ENCODE peak calls at places on chromosome 20, in six cellular contexts. T, C, F, V, O and K are unnamed samples.

GRCh38 chr20:9301129-9302072 is 213.0 kb upstream of the LAMP5 start:
- DNase-seq in T (peak), C (no peak), F (no peak), V (no peak), O (no peak), K (no peak)

GRCh38 chr20:32556312-32557184 is 28.6 kb downstream of the NOL4L start:
- DNase-seq in T (no peak), C (no peak), F (no peak), V (no peak), O (no peak), K (no peak)

GRCh38 chr20:63026582-63027424 is 20.0 kb upstream of the BHLHE23 start:
- DNase-seq in T (no peak), C (no peak), F (no peak), V (no peak), O (no peak), K (no peak)

GRCh38 chr20:25145131-25145530 is 50.4 kb upstream of the ENTPD6 start:
- DNase-seq in T (no peak), C (no peak), F (no peak), V (no peak), O (no peak), K (no peak)

GRCh38 chr20:18443841-18444240 is 23.0 kb downstream of the DZANK1 start:
- DNase-seq in T (no peak), C (no peak), F (no peak), V (no peak), O (no peak), K (no peak)

GRCh38 chr20:44642203-44643153 is 9.0 kb downstream of the ADA start:
- DNase-seq in T (peak), C (no peak), F (no peak), V (peak), O (peak), K (peak)

GRCh38 chr20:37452236-37452635 is 68.8 kb upstream of the NNAT start:
- DNase-seq in T (no peak), C (no peak), F (no peak), V (no peak), O (no peak), K (no peak)

GRCh38 chr20:32514760-32515159 is 70.4 kb downstream of the NOL4L start:
- DNase-seq in T (no peak), C (no peak), F (no peak), V (no peak), O (no peak), K (no peak)

GRCh38 chr20:17570347-17571152 is 675 bp downstream of the DSTN start:
- DNase-seq in T (peak), C (peak), F (no peak), V (peak), O (no peak), K (peak)

GRCh38 chr20:44392776-44393607 is 37.5 kb downstream of the HNF4A start:
- DNase-seq in T (peak), C (no peak), F (no peak), V (no peak), O (no peak), K (no peak)

GRCh38 chr20:46767127-46767761 is 57.8 kb downstream of the SLC2A10 start:
- DNase-seq in T (peak), C (no peak), F (no peak), V (peak), O (no peak), K (peak)

GRCh38 chr20:25038591-25039015 is 19.3 kb downstream of the ACSS1 start:
- DNase-seq in T (no peak), C (no peak), F (no peak), V (no peak), O (no peak), K (no peak)

GRCh38 chr20:40890635-40891034 is 138.0 kb upstream of the TOP1 start:
- DNase-seq in T (no peak), C (no peak), F (no peak), V (no peak), O (no peak), K (no peak)

GRCh38 chr20:62069741-62070216 is 4.1 kb upstream of the TAF4 start:
- DNase-seq in T (no peak), C (no peak), F (no peak), V (no peak), O (no peak), K (no peak)

GRCh38 chr20:1784586-1784985 is 110.6 kb upstream of the SIRPA start:
- DNase-seq in T (no peak), C (no peak), F (no peak), V (no peak), O (no peak), K (no peak)

GRCh38 chr20:24686156-24686555 is 216.7 kb downstream of the SYNDIG1 start:
- DNase-seq in T (no peak), C (no peak), F (no peak), V (no peak), O (no peak), K (no peak)

GRCh38 chr20:43584448-43585138 is 6.1 kb upstream of the IFT52 start:
- DNase-seq in T (peak), C (no peak), F (no peak), V (no peak), O (no peak), K (no peak)

GRCh38 chr20:44911264-44911921 is 1.5 kb downstream of the PABPC1L start:
- DNase-seq in T (peak), C (peak), F (peak), V (peak), O (no peak), K (no peak)

GRCh38 chr20:36775196-36775595 is 1.6 kb upstream of the DSN1 start:
- DNase-seq in T (no peak), C (no peak), F (no peak), V (no peak), O (no peak), K (no peak)

GRCh38 chr20:42963796-42964195 is 225.9 kb downstream of the PTPRT start:
- DNase-seq in T (no peak), C (no peak), F (no peak), V (no peak), O (no peak), K (no peak)

DNA sequence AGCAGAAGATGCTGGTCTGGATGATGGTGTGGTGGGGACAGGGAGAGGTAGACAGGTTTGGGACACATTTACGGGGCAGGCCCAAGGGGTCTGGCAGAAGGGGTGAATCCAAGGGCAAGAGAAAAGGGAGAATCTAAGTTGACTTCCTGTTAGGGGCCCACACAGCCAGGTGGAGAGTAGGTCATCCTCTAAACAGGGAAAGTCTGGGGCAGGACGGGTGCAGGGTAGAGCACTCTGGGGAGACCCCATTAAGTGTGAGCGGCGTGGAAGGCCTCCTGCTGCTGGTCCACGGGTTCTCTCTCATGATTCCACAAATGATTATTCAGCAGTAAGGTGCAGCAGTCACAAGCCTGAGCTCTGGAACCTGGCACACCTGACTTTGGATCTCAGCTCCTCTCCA is 2.7 kb downstream of the SRXN1 start:
- DNase-seq in T (no peak), C (no peak), F (no peak), V (no peak), O (no peak), K (no peak)
- TF ChIP-seq POLR2A in T (no peak), C (no peak), F (no peak), V (no peak), O (no peak), K (no peak)

DNA sequence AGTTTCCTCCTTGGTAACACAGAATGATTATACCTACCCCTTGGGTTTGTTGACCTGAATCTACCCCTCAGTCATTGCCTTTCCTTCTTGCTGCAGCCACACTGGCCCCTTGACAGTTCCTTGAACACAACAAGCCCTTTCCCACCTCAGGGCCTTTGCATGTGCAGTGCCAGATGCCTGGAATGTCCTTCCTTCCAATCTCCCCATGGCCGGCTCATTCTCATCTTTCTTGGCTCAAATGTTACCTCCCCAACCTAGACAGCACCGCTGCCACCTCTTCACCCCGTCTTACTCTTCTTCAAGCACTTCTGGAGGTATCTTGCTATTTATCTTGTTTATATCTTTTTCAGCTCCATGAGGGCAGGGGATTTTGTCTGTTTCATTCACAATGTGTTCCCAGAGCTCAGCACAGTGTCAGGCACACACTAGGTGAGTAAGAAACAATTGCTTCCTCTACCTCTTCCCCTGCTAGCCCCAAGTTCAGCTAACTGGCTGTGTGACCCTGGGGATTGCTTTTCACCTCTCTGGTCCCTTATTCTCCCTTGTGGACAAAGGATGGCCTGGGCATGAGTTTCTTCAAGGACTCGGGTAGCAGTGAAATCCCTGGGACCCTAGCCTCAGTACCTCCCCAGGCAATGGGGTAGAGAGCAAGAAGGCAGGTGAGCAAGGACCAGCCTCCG is 121.5 kb downstream of the CEBPB start:
- DNase-seq in T (no peak), C (no peak), F (no peak), V (no peak), O (no peak), K (no peak)
- TF ChIP-seq TAF1 in T (no peak), C (no peak), F (no peak), V (no peak), O (no peak), K (no peak)

DNA sequence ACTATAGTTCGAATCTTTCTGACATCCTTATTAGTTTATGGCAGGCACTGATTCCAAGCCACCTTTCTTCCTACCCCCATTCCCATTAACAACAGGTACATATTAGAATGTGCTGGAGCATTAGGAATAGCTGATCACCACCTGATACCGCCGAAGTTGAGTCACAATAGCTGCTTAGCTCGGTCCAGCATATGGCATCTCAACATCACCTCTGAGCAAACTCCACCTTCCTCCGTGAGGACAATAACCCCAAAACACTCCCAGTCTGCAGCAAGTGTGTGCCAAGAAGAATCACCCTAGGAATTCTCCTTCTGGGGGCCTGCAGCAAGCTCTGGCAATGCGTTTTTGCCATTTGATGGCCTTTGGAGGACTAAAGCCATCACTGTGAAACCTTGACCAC is 8.7 kb downstream of the PMEPA1 start:
- DNase-seq in T (no peak), C (no peak), F (no peak), V (no peak), O (no peak), K (no peak)
- TF ChIP-seq POLR2A in T (no peak), C (no peak), F (no peak), V (no peak), O (no peak), K (no peak)

DNA sequence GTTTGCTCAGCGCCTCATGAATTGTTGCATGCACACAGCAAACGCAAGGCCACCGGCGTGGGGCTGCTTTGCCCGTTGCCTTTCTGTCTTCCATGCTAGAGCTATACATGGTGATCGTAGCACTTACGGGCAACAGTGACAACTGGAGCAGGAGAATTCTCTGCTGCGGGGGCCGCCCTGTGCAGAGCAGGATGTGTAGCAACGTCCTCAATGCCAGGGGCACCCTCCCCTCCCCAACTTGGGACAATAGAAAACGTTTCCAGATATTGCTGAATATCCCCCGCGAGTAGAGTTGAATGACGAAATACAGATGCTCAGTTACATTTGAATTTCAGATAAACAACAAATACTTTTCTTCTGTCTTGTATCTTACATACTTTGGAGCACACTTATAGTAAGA is 198.7 kb downstream of the TFAP2C start:
- DNase-seq in T (no peak), C (no peak), F (no peak), V (no peak), O (no peak), K (no peak)
- TF ChIP-seq TAF1 in T (no peak), C (no peak), F (no peak), V (no peak), O (no peak), K (no peak)

DNA sequence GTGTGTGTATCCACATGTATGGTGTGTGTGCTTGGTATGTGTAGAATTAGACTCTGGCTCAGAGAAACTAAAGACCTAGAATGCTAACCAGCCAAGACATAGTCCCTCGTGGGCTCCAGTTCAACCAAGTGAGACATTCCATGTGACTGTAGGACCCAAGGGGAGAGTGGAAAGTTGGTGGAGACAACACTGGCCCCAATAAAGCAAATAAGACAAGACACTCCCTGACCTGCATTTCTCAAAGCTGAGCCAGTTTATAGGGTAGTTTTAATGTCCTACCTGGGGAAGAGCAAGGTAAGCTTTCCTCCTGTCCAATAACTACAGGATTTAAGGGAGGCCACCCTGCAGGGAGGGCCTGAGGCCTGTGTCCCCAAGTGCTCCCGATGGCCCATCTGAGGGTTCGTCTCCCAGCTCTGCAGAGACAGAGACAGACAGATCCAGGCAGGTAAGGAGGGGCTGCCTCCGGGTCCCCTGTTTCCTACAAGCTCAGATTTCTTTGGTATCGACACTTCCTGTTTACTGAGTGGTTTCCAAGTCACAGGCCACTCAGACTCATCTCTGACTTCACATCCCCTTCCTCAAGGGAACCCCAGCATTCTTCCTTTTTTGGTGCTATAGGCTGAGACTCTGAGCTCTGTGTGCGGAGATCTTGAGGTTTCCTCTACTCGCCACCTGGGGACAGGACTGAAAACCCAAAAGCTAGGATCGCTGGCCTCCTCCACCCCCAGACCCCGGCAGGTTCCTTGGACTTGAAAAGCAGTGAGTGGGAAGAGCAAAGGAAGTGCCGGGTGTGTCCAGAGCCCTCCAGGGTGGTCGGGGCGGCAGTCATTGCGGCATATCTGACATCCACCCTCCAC is 92.4 kb downstream of the PRND start:
- DNase-seq in T (no peak), C (peak), F (no peak), V (no peak), O (peak), K (peak)
- TF ChIP-seq POLR2A in T (no peak), C (peak), F (no peak), V (no peak), O (no peak), K (peak)

DNA sequence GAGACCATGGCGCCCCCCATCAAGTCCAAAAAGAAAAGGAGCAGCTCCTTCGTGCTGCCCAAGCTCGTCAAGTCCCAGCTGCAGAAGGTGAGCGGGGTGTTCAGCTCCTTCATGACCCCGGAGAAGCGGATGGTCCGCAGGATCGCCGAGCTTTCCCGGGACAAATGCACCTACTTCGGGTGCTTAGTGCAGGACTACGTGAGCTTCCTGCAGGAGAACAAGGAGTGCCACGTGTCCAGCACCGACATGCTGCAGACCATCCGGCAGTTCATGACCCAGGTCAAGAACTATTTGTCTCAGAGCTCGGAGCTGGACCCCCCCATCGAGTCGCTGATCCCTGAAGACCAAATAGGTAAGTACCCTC is 41.7 kb upstream of the NAA20 start:
- DNase-seq in T (no peak), C (no peak), F (no peak), V (no peak), O (no peak), K (no peak)
- TF ChIP-seq TAF1 in T (no peak), C (no peak), F (no peak), V (no peak), O (no peak), K (no peak)

DNA sequence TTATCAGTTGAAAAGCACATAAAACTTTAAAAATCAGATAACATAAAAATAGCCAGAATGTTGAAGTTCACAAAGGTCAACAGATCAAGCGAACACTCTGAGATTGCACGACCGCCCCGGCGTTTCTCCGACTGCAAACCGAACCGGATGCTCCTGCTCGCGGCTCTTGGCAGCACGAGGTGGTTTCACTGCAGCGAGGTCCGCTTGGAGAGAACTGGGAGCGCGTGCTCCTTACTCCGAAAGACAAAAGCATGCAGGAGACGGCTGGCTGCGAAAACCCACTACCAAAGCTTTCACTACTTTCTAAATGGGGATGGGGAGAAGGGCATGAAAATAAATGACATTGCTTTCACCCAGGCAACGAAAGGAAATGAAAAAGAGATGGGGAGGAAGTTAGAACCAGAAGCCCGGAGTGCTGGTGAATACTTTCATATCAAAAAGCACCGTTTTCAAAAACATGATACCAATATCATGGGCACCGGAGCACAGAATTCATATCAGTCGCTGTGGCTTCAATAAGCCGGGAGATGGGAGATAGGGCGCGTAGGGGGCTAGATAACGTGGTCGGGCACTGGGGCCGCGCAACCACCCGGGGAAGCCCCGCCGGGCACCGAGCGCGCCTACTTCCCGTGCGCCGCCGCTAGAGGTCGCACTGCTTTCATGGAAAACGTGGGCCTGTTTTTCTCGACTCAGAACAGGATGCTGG is 8.3 kb upstream of the ANKRD60 start:
- DNase-seq in T (peak), C (peak), F (peak), V (peak), O (peak), K (peak)
- TF ChIP-seq POLR2A in T (no peak), C (no peak), F (no peak), V (no peak), O (no peak), K (no peak)

DNA sequence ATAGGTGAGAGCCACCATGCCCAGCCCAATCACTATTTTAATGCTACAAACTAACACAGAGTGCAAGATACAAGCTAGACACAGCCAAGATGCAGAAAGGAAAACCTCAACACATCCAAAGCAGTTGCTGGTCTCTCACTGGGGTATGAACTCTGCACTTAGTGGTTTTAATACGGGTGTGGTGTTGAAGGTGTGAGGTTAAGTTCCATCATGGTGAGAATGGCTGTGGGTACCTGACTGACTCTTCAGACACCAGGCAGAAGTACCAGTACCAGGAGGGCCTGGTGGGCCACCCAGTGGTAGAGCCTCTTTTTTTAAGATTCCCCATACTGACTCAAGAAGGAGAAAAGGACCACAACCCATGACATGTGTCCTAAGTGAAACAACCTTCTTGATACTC is 13.0 kb downstream of the GNAS-AS1 start:
- DNase-seq in T (no peak), C (no peak), F (no peak), V (no peak), O (no peak), K (no peak)
- TF ChIP-seq TAF1 in T (no peak), C (no peak), F (no peak), V (no peak), O (no peak), K (no peak)